ENCODE peak calls at places on chromosomes 16 and 17, in eight cellular contexts. Z, R, V, S, D, B, F and O are unnamed samples.

GRCh38 chr17:8448310-8448709 is 12.6 kb downstream of the NDEL1 start:
- DNase-seq in Z (no peak), R (no peak), V (no peak), S (peak), D (no peak), B (no peak), F (no peak), O (no peak)

GRCh38 chr16:81232740-81233367 is 5.6 kb upstream of the BCO1 start:
- DNase-seq in Z (no peak), R (no peak), V (no peak), S (no peak), D (no peak), B (no peak), F (no peak), O (no peak)

GRCh38 chr16:26905336-26905735 is 161.4 kb upstream of the C16orf82 start:
- DNase-seq in Z (peak), R (no peak), V (no peak), S (peak), D (peak), B (no peak), F (peak), O (no peak)

GRCh38 chr16:71854369-71854948 is 8.7 kb downstream of the ATXN1L start:
- DNase-seq in Z (no peak), R (no peak), V (no peak), S (no peak), D (no peak), B (no peak), F (no peak), O (no peak)

GRCh38 chr17:19502517-19502916 is 31.1 kb upstream of the SLC47A1 start:
- DNase-seq in Z (no peak), R (peak), V (no peak), S (no peak), D (no peak), B (peak), F (no peak), O (no peak)

GRCh38 chr16:84982434-84982833 is 28.9 kb downstream of the ZDHHC7 start:
- DNase-seq in Z (no peak), R (no peak), V (no peak), S (no peak), D (no peak), B (no peak), F (no peak), O (no peak)

GRCh38 chr17:39364236-39365025 is 37.0 kb downstream of the FBXL20 start:
- DNase-seq in Z (peak), R (no peak), V (no peak), S (no peak), D (no peak), B (no peak), F (peak), O (peak)

GRCh38 chr16:89420204-89420603 is 70.2 kb downstream of the ANKRD11 start:
- DNase-seq in Z (no peak), R (no peak), V (no peak), S (no peak), D (no peak), B (no peak), F (no peak), O (no peak)

GRCh38 chr16:47162670-47163420 is 19.1 kb upstream of the NETO2 start:
- DNase-seq in Z (peak), R (no peak), V (no peak), S (peak), D (no peak), B (no peak), F (no peak), O (no peak)

GRCh38 chr17:1384881-1385280 is 15.1 kb downstream of the YWHAE start:
- DNase-seq in Z (no peak), R (no peak), V (no peak), S (no peak), D (no peak), B (no peak), F (no peak), O (no peak)

GRCh38 chr17:35716897-35717839 is 14.3 kb upstream of the RASL10B start:
- DNase-seq in Z (peak), R (no peak), V (no peak), S (no peak), D (no peak), B (no peak), F (peak), O (no peak)

GRCh38 chr17:57438031-57438731 is 181.9 kb downstream of the MSI2 start:
- DNase-seq in Z (no peak), R (no peak), V (no peak), S (no peak), D (no peak), B (no peak), F (no peak), O (no peak)

GRCh38 chr17:83109793-83110645 is 30.6 kb downstream of the METRNL start:
- DNase-seq in Z (peak), R (no peak), V (peak), S (peak), D (peak), B (no peak), F (peak), O (peak)

GRCh38 chr17:28221751-28222414 is 97.1 kb upstream of the TMEM97 start:
- DNase-seq in Z (peak), R (no peak), V (no peak), S (no peak), D (no peak), B (no peak), F (no peak), O (no peak)

GRCh38 chr17:2755941-2756724 is 6.7 kb upstream of the CCDC92B start:
- DNase-seq in Z (no peak), R (no peak), V (no peak), S (no peak), D (no peak), B (no peak), F (no peak), O (no peak)

GRCh38 chr16:47358816-47359215 is 102.0 kb downstream of the ITFG1 start:
- DNase-seq in Z (peak), R (no peak), V (peak), S (no peak), D (no peak), B (no peak), F (no peak), O (no peak)

GRCh38 chr16:27264151-27264550 is 4.4 kb downstream of the NSMCE1 start:
- DNase-seq in Z (peak), R (no peak), V (peak), S (no peak), D (no peak), B (no peak), F (peak), O (no peak)

GRCh38 chr17:13582776-13583414 is 18.8 kb downstream of the HS3ST3A1 start:
- DNase-seq in Z (peak), R (no peak), V (no peak), S (no peak), D (peak), B (no peak), F (peak), O (peak)

GRCh38 chr16:74372369-74372768 is 3.7 kb upstream of the NPIPB15 start:
- DNase-seq in Z (no peak), R (no peak), V (no peak), S (no peak), D (no peak), B (no peak), F (no peak), O (peak)

GRCh38 chr16:2719328-2720062 is 529 bp downstream of the PRSS27 start:
- DNase-seq in Z (no peak), R (no peak), V (no peak), S (no peak), D (no peak), B (no peak), F (no peak), O (no peak)